ENCODE peak calls at places on chromosomes 1 and 21, in five cellular contexts. V, U, K, M and O are unnamed samples.

GRCh38 chr1:54237656-54238055 is 37.7 kb downstream of the MRPL37 start:
- DNase-seq in V (no peak), K (no peak), U (no peak), M (no peak), O (no peak)

GRCh38 chr1:242205622-242206489 is 207.0 kb upstream of the MAP1LC3C start:
- DNase-seq in M (peak; percentile 17), V (no peak), K (no peak), U (no peak), O (no peak)

GRCh38 chr1:87362063-87362833 is 33.6 kb downstream of the LMO4 start:
- DNase-seq in V (no peak), U (no peak), K (no peak), M (no peak), O (no peak)

GRCh38 chr1:221100196-221100950 is 221.1 kb downstream of the HLX start:
- DNase-seq in U (no peak), M (peak; percentile 87), V (no peak), K (no peak), O (no peak)

GRCh38 chr1:202233824-202234223 is 40.2 kb downstream of the LGR6 start:
- DNase-seq in M (no peak), V (no peak), U (no peak), K (no peak), O (no peak)

GRCh38 chr1:32759997-32760623 is 57.0 kb downstream of the YARS1 start:
- DNase-seq in V (peak; percentile 95), M (no peak), U (peak; percentile 17), K (no peak), O (peak; percentile 100)

GRCh38 chr1:59230622-59231021 is 66.3 kb upstream of the FGGY start:
- DNase-seq in M (no peak), K (no peak), V (no peak), U (no peak), O (no peak)

GRCh38 chr21:46122241-46122671 is 24.3 kb downstream of the COL6A2 start:
- DNase-seq in V (peak; percentile 14), M (peak; percentile 71), K (no peak), U (no peak), O (peak; percentile 12)

GRCh38 chr1:103948526-103948925 is 198.8 kb downstream of the AMY1C start:
- DNase-seq in U (no peak), K (no peak), M (peak; percentile 14), V (no peak), O (no peak)

GRCh38 chr1:219847215-219847855 is 81.0 kb downstream of the SLC30A10 start:
- DNase-seq in V (no peak), M (no peak), U (no peak), K (no peak), O (no peak)

GRCh38 chr1:44405804-44406743 is 1.0 kb downstream of the RNF220 start:
- DNase-seq in K (no peak), V (no peak), M (peak; percentile 23), U (peak; percentile 51), O (peak; percentile 67)

GRCh38 chr1:183571678-183572268 is 18.5 kb downstream of the NCF2 start:
- DNase-seq in M (peak; percentile 49), K (no peak), U (no peak), V (no peak), O (no peak)

GRCh38 chr1:109918077-109918606 is 7.5 kb downstream of the CSF1 start:
- DNase-seq in U (no peak), M (no peak), K (no peak), V (no peak), O (no peak)

GRCh38 chr1:150162862-150163706 is 13.4 kb downstream of the PLEKHO1 start:
- DNase-seq in M (peak; percentile 100), V (peak; percentile 83), K (no peak), U (peak; percentile 77), O (peak; percentile 61)

GRCh38 chr1:76336951-76337371 is 262.4 kb downstream of the ST6GALNAC3 start:
- DNase-seq in V (peak; percentile 73), U (no peak), K (no peak), M (peak; percentile 98), O (no peak)

GRCh38 chr1:54223441-54224202 is 23.7 kb downstream of the MRPL37 start:
- DNase-seq in M (no peak), K (no peak), V (no peak), U (no peak), O (no peak)

GRCh38 chr1:211469113-211469512 is 22.8 kb downstream of the RD3 start:
- DNase-seq in K (no peak), V (no peak), U (no peak), M (no peak), O (no peak)

GRCh38 chr1:16043521-16043920 is at the start of gene CLCNKB:
- DNase-seq in V (no peak), M (no peak), K (no peak), U (no peak), O (peak; percentile 89)

GRCh38 chr1:196777603-196778002 is 3.0 kb downstream of the CFHR3 start:
- DNase-seq in U (no peak), K (no peak), M (no peak), V (no peak), O (no peak)

GRCh38 chr1:67634396-67634935 is 50.5 kb upstream of the GADD45A start:
- DNase-seq in K (no peak), V (no peak), U (no peak), M (no peak), O (no peak)

GRCh38 chr1:35447278-35447677 is 109.9 kb downstream of the KIAA0319L start:
- DNase-seq in U (no peak), M (peak; percentile 21), V (no peak), K (no peak), O (no peak)

GRCh38 chr1:35442737-35443136 is 114.5 kb downstream of the KIAA0319L start:
- DNase-seq in U (no peak), K (no peak), M (no peak), V (peak; percentile 35), O (no peak)

GRCh38 chr1:35444519-35444774 is 112.8 kb downstream of the KIAA0319L start:
- DNase-seq in K (no peak), U (no peak), M (no peak), V (no peak), O (no peak)

GRCh38 chr1:35441926-35442579 is 115.2 kb downstream of the KIAA0319L start:
- DNase-seq in K (no peak), V (no peak), U (no peak), M (no peak), O (no peak)

DNA sequence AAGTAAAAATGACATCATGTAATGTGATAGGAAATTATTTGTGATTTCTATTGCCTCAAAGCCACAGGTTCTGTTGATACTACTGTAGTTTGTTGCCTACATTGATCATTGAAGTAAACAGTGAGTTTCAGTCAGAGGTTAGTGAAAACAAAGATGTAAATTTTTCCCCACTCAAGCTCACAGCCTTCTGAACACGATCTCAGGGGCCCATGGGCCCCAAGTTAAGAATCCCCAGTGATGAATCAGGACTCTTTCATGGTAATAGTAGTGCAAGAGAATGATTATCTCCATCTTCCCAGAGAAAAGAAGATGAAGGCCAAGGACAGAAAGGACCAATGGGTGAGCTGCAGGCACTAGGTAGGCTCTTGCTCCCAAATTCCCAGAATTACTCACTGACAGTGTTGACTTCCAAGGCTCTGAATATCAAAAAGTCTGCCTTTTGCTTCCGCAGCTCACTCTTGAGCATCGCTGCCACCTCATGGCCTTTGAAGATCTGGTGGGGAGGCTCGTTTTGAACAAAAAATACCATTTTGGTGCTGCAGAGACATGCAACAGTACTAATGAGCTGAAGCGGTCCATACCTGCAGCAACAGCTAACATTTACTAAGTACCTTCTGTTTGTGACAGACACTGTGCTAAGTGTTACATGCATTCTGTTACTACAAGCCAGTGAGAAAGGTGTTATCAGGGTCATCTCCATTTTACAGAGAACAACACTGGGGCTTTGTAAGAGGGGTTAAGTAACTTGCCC is 113.3 kb downstream of the KIAA0319L start:
- DNase-seq in V (no peak), M (peak; percentile 29), K (no peak), U (no peak), O (no peak)
- TF ChIP-seq CTCF in V (no peak), M (peak; percentile 19), K (no peak), U (peak; percentile 11), O (no peak)

GRCh38 chr21:17389311-17389710 is 123.5 kb upstream of the CXADR start:
- DNase-seq in U (no peak), K (no peak), M (no peak), V (no peak), O (no peak)

GRCh38 chr21:17388226-17388625 is 124.6 kb upstream of the CXADR start:
- DNase-seq in M (no peak), V (no peak), U (no peak), K (no peak), O (no peak)

GRCh38 chr21:17387030-17387617 is 125.7 kb upstream of the CXADR start:
- DNase-seq in M (peak; percentile 79), U (peak; percentile 51), K (peak; percentile 33), V (peak; percentile 21), O (peak; percentile 11)

GRCh38 chr21:17390575-17390974 is 122.3 kb upstream of the CXADR start:
- DNase-seq in K (no peak), M (no peak), U (no peak), V (no peak), O (no peak)

DNA sequence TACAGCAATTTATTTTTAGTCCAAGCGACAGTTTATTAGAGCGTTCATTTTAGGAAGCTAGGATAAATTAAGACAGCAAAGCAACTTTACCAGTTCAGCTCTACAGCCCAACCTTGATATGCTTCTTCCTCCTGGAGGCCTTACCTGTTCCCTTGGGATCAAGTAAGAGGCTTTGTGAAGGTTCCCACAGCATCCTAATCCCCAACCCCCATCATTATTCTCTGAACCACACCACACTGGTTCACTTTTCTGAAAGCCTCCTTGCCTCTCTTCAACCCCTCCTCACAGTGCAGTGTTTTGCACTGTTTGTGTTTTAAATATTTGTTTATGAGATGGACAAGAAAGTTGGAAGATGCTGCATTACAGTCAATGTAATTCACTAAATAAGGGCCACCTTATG is 126.3 kb upstream of the CXADR start:
- DNase-seq in U (no peak), K (no peak), M (no peak), V (no peak), O (no peak)
- TF ChIP-seq CTCF in U (no peak), K (no peak), M (no peak), V (no peak), O (no peak)

DNA sequence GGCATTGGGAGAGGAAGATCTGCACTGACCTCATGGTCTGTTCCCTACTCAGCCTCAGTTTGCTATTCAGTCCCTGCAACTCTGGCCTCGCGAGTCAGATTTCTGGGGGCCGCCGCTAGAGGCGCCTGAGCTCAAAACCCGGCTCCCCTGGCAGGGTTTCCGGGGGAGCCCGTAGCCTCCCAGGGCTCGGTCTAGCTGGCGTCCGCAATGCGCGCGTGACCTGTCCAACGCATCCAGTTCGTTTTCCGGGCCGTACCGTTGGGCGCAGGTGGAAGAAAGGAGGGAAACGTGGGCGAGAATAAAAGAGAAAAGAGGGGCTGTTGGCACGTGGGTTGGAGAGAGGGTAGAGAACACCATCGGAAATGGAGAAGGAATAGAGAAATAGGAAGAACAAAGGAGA is at the start of gene ADAM30:
- DNase-seq in M (no peak), U (no peak), K (no peak), V (no peak), O (no peak)
- TF ChIP-seq CTCF in M (no peak), U (no peak), K (no peak), V (no peak), O (no peak)

GRCh38 chr1:181059435-181059834 is 25.7 kb downstream of the MR1 start:
- DNase-seq in M (no peak), K (no peak), V (no peak), U (no peak), O (no peak)

GRCh38 chr1:181062800-181063428 is 25.6 kb upstream of the IER5 start:
- DNase-seq in V (no peak), K (no peak), M (peak; percentile 67), U (peak; percentile 57), O (no peak)

GRCh38 chr1:181061891-181062777 is 26.4 kb upstream of the IER5 start:
- DNase-seq in U (peak; percentile 77), V (no peak), K (no peak), M (no peak), O (no peak)

GRCh38 chr1:181064030-181064594 is 24.4 kb upstream of the IER5 start:
- DNase-seq in M (no peak), U (no peak), K (no peak), V (no peak), O (no peak)

GRCh38 chr1:181061487-181061886 is 27.0 kb upstream of the IER5 start:
- DNase-seq in M (no peak), K (no peak), U (no peak), V (no peak), O (no peak)
- TF ChIP-seq CTCF in M (no peak), K (no peak), U (no peak), V (no peak), O (no peak)